ENCODE peak calls at places on chromosomes 13 and 19, in four cellular contexts. P is A549, F is testis, A is suprapubic skin. X is an unnamed sample.
A peak's percentile ranks its signal among the peaks of the same experiment; 100 is the strongest.

GRCh38 chr19:5149930-5150329 is 181.0 kb downstream of the KDM4B start:
- DNase-seq in P (no peak), F (no peak), A (no peak), X (no peak)

GRCh38 chr13:44758595-44759221 is 182.6 kb upstream of the TSC22D1 start:
- DNase-seq in P (no peak), F (no peak), A (no peak), X (no peak)

GRCh38 chr13:43686557-43686956 is 100.2 kb downstream of the ENOX1 start:
- DNase-seq in P (peak; percentile 5), F (no peak), A (peak; percentile 56), X (no peak)

GRCh38 chr13:96637039-96637438 is 357.2 kb downstream of the OXGR1 start:
- DNase-seq in P (no peak), F (no peak), A (no peak), X (no peak)

GRCh38 chr13:113843864-113844556 is 19.9 kb downstream of the GAS6 start:
- DNase-seq in P (no peak), F (peak; percentile 83), A (peak; percentile 55), X (peak; percentile 11)

GRCh38 chr13:66689628-66690027 is 540.5 kb downstream of the PCDH9 start:
- DNase-seq in P (no peak), F (peak; percentile 24), A (no peak), X (no peak)

GRCh38 chr19:55635856-55636440 is 4.9 kb upstream of the ZNF580 start:
- DNase-seq in P (no peak), F (no peak), A (no peak), X (peak; percentile 42)

GRCh38 chr19:5246554-5247155 is 94.0 kb downstream of the PTPRS start:
- DNase-seq in P (no peak), F (no peak), A (no peak), X (no peak)

GRCh38 chr13:112870062-112870352 is 99.0 kb upstream of the MCF2L start:
- DNase-seq in P (no peak), F (no peak), A (no peak), X (no peak)

GRCh38 chr13:109954441-109954840 is 168.1 kb upstream of the IRS2 start:
- DNase-seq in P (no peak), F (no peak), A (no peak), X (no peak)

GRCh38 chr13:107329991-107330390 is 762.1 kb upstream of the ARGLU1 start:
- DNase-seq in P (no peak), F (no peak), A (no peak), X (no peak)

GRCh38 chr19:5628470-5628869 is 5.6 kb downstream of the SAFB start:
- DNase-seq in P (no peak), F (no peak), A (no peak), X (no peak)

GRCh38 chr13:73158851-73159250 is 100.0 kb downstream of the KLF5 start:
- DNase-seq in P (no peak), F (no peak), A (no peak), X (no peak)

GRCh38 chr13:98410591-98410990 is 166.3 kb downstream of the STK24 start:
- DNase-seq in P (no peak), F (no peak), A (no peak), X (no peak)

GRCh38 chr19:52248256-52248655 is 21.1 kb upstream of the ZNF766 start:
- DNase-seq in P (no peak), F (peak; percentile 72), A (no peak), X (peak; percentile 66)

GRCh38 chr13:114010401-114011101 is 36.7 kb upstream of the C13orf46 start:
- DNase-seq in P (no peak), F (no peak), A (peak; percentile 56), X (no peak)

GRCh38 chr19:17058236-17058635 is 17.0 kb downstream of the HAUS8 start:
- DNase-seq in P (no peak), F (no peak), A (no peak), X (no peak)

GRCh38 chr13:59111711-59112110 is 1052.0 kb downstream of the DIAPH3 start:
- DNase-seq in P (no peak), F (no peak), A (no peak), X (no peak)

GRCh38 chr13:42494157-42494556 is 79.8 kb upstream of the TNFSF11 start:
- DNase-seq in P (no peak), F (no peak), A (no peak), X (no peak)

GRCh38 chr19:28292822-28293500 is 920.0 kb downstream of the UQCRFS1 start:
- DNase-seq in P (no peak), F (no peak), A (no peak), X (no peak)

GRCh38 chr19:44587863-44588752 is 25.3 kb upstream of the IGSF23 start:
- DNase-seq in P (peak; percentile 85), F (no peak), A (no peak), X (no peak)

GRCh38 chr19:51030631-51031030 is 4.2 kb downstream of the KLK12 start:
- DNase-seq in P (no peak), F (no peak), A (peak; percentile 46), X (no peak)

GRCh38 chr19:6061420-6062130 is 48.7 kb downstream of the RFX2 start:
- DNase-seq in P (no peak), F (peak; percentile 26), A (peak; percentile 84), X (no peak)

GRCh38 chr19:13484141-13484540 is 22.1 kb downstream of the CACNA1A start:
- DNase-seq in P (no peak), F (no peak), A (no peak), X (no peak)

GRCh38 chr13:31367410-31367809 is 167.6 kb downstream of the B3GLCT start:
- DNase-seq in P (no peak), F (no peak), A (no peak), X (no peak)

GRCh38 chr13:109725297-109725696 is 61.1 kb downstream of the IRS2 start:
- DNase-seq in P (no peak), F (no peak), A (no peak), X (no peak)

GRCh38 chr13:104024416-104025170 is 958.4 kb upstream of the SLC10A2 start:
- DNase-seq in P (no peak), F (no peak), A (no peak), X (no peak)

GRCh38 chr13:103926118-103926517 is 859.9 kb upstream of the SLC10A2 start:
- DNase-seq in P (no peak), F (no peak), A (no peak), X (no peak)

GRCh38 chr19:13129384-13129783 is 11.3 kb downstream of the NACC1 start:
- DNase-seq in P (no peak), F (no peak), A (no peak), X (no peak)

GRCh38 chr19:40053491-40053890 is 2.5 kb downstream of the ZNF780B start:
- DNase-seq in P (no peak), F (no peak), A (no peak), X (no peak)

GRCh38 chr13:24274452-24274971 is 34.9 kb upstream of the C1QTNF9 start:
- DNase-seq in P (no peak), F (peak; percentile 53), A (no peak), X (peak; percentile 54)

GRCh38 chr13:92547256-92547655 is 679.4 kb upstream of the GPC6 start:
- DNase-seq in P (no peak), F (no peak), A (no peak), X (no peak)

GRCh38 chr13:102879793-102880499 is 34.1 kb downstream of the ERCC5 start:
- DNase-seq in P (no peak), F (no peak), A (no peak), X (no peak)

GRCh38 chr19:17743874-17744273 is 7.4 kb upstream of the FCHO1 start:
- DNase-seq in P (no peak), F (no peak), A (no peak), X (no peak)

GRCh38 chr19:7982103-7982502 is 23.3 kb downstream of the ELAVL1 start:
- DNase-seq in P (no peak), F (no peak), A (no peak), X (no peak)

DNA sequence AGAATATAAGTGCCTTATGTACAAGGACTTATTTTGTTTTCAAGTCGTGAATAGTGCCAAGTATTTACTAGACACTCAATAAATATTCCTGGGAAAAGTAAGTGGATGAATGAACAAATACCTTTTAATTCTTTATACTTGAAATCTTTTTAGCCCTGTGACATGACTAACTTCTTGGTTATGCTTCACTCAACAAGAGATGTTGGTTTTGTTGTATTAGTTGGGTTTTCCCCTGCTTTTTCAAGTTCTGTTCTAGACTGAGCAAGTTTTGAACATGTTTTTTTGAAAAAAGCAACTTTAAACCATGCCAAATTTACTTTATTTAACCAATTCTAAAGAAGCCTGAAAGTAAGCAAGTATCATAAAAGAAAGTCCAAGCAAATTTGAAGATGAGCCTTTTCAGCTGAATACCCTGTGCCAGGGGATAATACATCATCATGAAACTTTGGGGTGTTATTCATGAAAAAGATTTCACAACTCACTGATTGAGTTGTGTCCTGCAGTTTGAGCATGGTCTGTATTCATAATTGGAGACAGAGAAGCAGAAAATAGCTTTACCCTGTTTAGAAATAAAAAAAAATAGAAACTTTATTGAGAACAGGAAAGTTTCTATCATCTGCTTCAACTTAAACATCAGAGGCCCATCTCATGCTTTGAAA is 11.1 kb downstream of the LMO7 start:
- DNase-seq in P (no peak), F (no peak), A (no peak), X (no peak)
- H3K4me1 ChIP-seq in P (no peaks in the 10 kb centered on the region), F (no peaks in the 10 kb centered on the region), A (no peaks in the 10 kb centered on the region), X (no peaks in the 10 kb centered on the region)

GRCh38 chr19:35702223-35703012 is 1.9 kb upstream of the ZBTB32 start:
- DNase-seq in P (peak; percentile 100), F (peak; percentile 99), A (peak; percentile 98), X (peak; percentile 89)
- TF ChIP-seq POLR2A in P (peak; percentile 41), F (no peak), A (no peak), X (no peak)

GRCh38 chr19:49553451-49554271 is 25.9 kb downstream of the RCN3 start:
- DNase-seq in P (no peak), F (no peak), A (no peak), X (no peak)

GRCh38 chr19:49555600-49556411 is 24.6 kb downstream of the NOSIP start:
- DNase-seq in P (peak; percentile 72), F (peak; percentile 86), A (no peak), X (peak; percentile 82)

GRCh38 chr19:49552749-49553148 is 24.9 kb downstream of the RCN3 start:
- DNase-seq in P (no peak), F (no peak), A (no peak), X (no peak)

GRCh38 chr19:49556412-49557398 is 23.7 kb downstream of the NOSIP start:
- DNase-seq in P (no peak), F (no peak), A (no peak), X (no peak)

GRCh38 chr19:49554701-49555181 is 25.6 kb downstream of the NOSIP start:
- DNase-seq in P (no peak), F (no peak), A (no peak), X (no peak)
- H3K4me1 ChIP-seq in P (no peaks in the 10 kb centered on the region), F (peaks cover 6% of the 10 kb centered on the region), A (peaks cover 20% of the 10 kb centered on the region), X (peaks cover 2% of the 10 kb centered on the region)

GRCh38 chr19:11265785-11266236 is 3.5 kb upstream of the DOCK6 start:
- DNase-seq in P (peak; percentile 71), F (no peak), A (no peak), X (no peak)

GRCh38 chr19:11268783-11269267 is 6.5 kb upstream of the DOCK6 start:
- DNase-seq in P (no peak), F (peak; percentile 41), A (peak; percentile 78), X (peak; percentile 78)

GRCh38 chr19:11269408-11269807 is 7.1 kb upstream of the DOCK6 start:
- DNase-seq in P (no peak), F (no peak), A (no peak), X (no peak)

GRCh38 chr19:11265177-11265784 is 3.0 kb upstream of the DOCK6 start:
- DNase-seq in P (no peak), F (no peak), A (no peak), X (no peak)

GRCh38 chr19:11267316-11268085 is 5.2 kb upstream of the DOCK6 start:
- DNase-seq in P (no peak), F (no peak), A (no peak), X (no peak)
- TF ChIP-seq POLR2A in P (no peak), F (no peak), A (no peak), X (no peak)

X was measured in ovary.